ENCODE peak calls at places on chromosomes 12 and 14, in eight cellular contexts. U, K, M, A, B, T, J and H are unnamed samples.

GRCh38 chr12:3035171-3035570 is 42.0 kb upstream of the TSPAN9 start:
- ATAC-seq in M (no peak), T (no peak), U (no peak), J (peak; percentile 15), A (no peak), B (no peak), K (no peak), H (no peak)

GRCh38 chr12:60174914-60175313 is 579.1 kb downstream of the SLC16A7 start:
- ATAC-seq in J (no peak), T (no peak), B (no peak), U (no peak), M (no peak), A (no peak), K (no peak), H (no peak)

GRCh38 chr12:109813810-109814416 is 19.3 kb downstream of the TRPV4 start:
- ATAC-seq in J (no peak), M (no peak), A (no peak), U (no peak), B (no peak), K (no peak), T (no peak), H (no peak)

GRCh38 chr14:58665773-58666500 is 28.2 kb downstream of the DACT1 start:
- ATAC-seq in A (no peak), K (no peak), J (no peak), B (no peak), U (peak; percentile 21), M (no peak), T (no peak), H (no peak)

GRCh38 chr12:62834406-62834805 is 100.5 kb downstream of the PPM1H start:
- ATAC-seq in B (no peak), M (no peak), J (peak; percentile 40), A (no peak), T (no peak), U (no peak), K (peak; percentile 88), H (no peak)

GRCh38 chr12:14402697-14403096 is 37.2 kb downstream of the ATF7IP start:
- ATAC-seq in K (no peak), J (no peak), M (no peak), T (no peak), A (peak; percentile 28), B (no peak), U (no peak), H (no peak)

GRCh38 chr12:16165506-16165905 is 112.0 kb downstream of the SLC15A5 start:
- ATAC-seq in B (no peak), U (no peak), K (peak; percentile 49), J (peak; percentile 68), A (peak; percentile 69), M (peak; percentile 83), T (no peak), H (no peak)

GRCh38 chr14:64826333-64826732 is 53.4 kb downstream of the SPTB start:
- ATAC-seq in A (no peak), J (no peak), B (no peak), T (no peak), K (no peak), M (no peak), U (no peak), H (no peak)

GRCh38 chr12:83114042-83114441 is 427.3 kb downstream of the TMTC2 start:
- ATAC-seq in K (no peak), A (peak; percentile 19), M (no peak), U (no peak), T (no peak), B (no peak), J (no peak), H (no peak)

GRCh38 chr12:122981036-122981471 is 573 bp downstream of the ARL6IP4 start:
- ATAC-seq in K (peak; percentile 4), A (peak; percentile 20), T (peak; percentile 29), B (peak; percentile 18), U (no peak), J (peak; percentile 35), M (no peak), H (no peak)

GRCh38 chr14:81423504-81423903 is 23.4 kb upstream of the STON2 start:
- ATAC-seq in K (peak; percentile 92), M (peak; percentile 81), T (no peak), J (no peak), B (no peak), U (no peak), A (peak; percentile 33), H (no peak)

GRCh38 chr12:83603106-83603505 is 916.4 kb downstream of the TMTC2 start:
- ATAC-seq in U (no peak), M (no peak), J (no peak), T (no peak), K (no peak), A (no peak), B (no peak), H (no peak)

GRCh38 chr14:50823763-50824636 is 7.0 kb downstream of the NIN start:
- ATAC-seq in B (no peak), M (no peak), A (peak; percentile 31), K (no peak), U (peak; percentile 83), T (peak; percentile 40), J (no peak), H (no peak)

GRCh38 chr14:55845963-55846851 is 266.2 kb downstream of the KTN1 start:
- ATAC-seq in K (no peak), M (peak; percentile 17), U (no peak), B (no peak), A (no peak), J (no peak), T (no peak), H (peak; percentile 13)

GRCh38 chr12:51020448-51021182 is 5.6 kb downstream of the SLC11A2 start:
- ATAC-seq in J (no peak), T (no peak), U (no peak), K (no peak), A (no peak), B (no peak), M (no peak), H (no peak)

GRCh38 chr14:25400607-25401206 is 350.8 kb upstream of the STXBP6 start:
- ATAC-seq in K (no peak), J (peak; percentile 71), U (no peak), T (peak; percentile 29), A (peak; percentile 83), B (peak; percentile 55), M (peak; percentile 81), H (peak; percentile 45)

GRCh38 chr14:81525129-81525528 is 8.5 kb downstream of the SEL1L start:
- ATAC-seq in T (no peak), B (no peak), M (no peak), K (no peak), A (no peak), J (no peak), U (no peak), H (no peak)

GRCh38 chr14:80988742-80989429 is 33.5 kb downstream of the TSHR start:
- ATAC-seq in J (no peak), K (no peak), T (peak; percentile 40), M (no peak), U (peak; percentile 74), A (no peak), B (no peak), H (no peak)

GRCh38 chr12:92070864-92071445 is 74.7 kb downstream of the BTG1 start:
- ATAC-seq in K (no peak), A (peak; percentile 89), J (no peak), T (no peak), M (peak; percentile 79), U (no peak), B (no peak), H (no peak)

GRCh38 chr12:646303-647038 is 16.8 kb downstream of the NINJ2 start:
- ATAC-seq in J (no peak), B (no peak), U (no peak), K (peak; percentile 49), M (peak; percentile 2), T (no peak), A (no peak), H (peak; percentile 19)

GRCh38 chr14:52427460-52427859 is 113.3 kb downstream of the PTGER2 start:
- ATAC-seq in T (no peak), U (no peak), K (no peak), J (no peak), M (no peak), A (no peak), B (no peak), H (no peak)

GRCh38 chr14:55389330-55389729 is 22.3 kb downstream of the ATG14 start:
- ATAC-seq in J (peak; percentile 88), U (no peak), A (no peak), B (no peak), M (no peak), T (no peak), K (no peak), H (no peak)

GRCh38 chr12:76250256-76250655 is 98.0 kb downstream of the BBS10 start:
- ATAC-seq in M (no peak), K (no peak), U (peak; percentile 18), B (no peak), J (peak; percentile 79), T (no peak), A (no peak), H (no peak)

GRCh38 chr14:77616133-77616453 is 344 bp downstream of the SPTLC2 start:
- ATAC-seq in A (peak; percentile 29), K (no peak), T (no peak), J (no peak), U (peak; percentile 22), B (no peak), M (no peak), H (no peak)

GRCh38 chr12:27840229-27840999 is 60.4 kb upstream of the MANSC4 start:
- ATAC-seq in T (no peak), A (no peak), U (no peak), B (no peak), K (no peak), J (peak; percentile 27), M (no peak), H (no peak)

GRCh38 chr12:103469716-103470115 is 26.1 kb downstream of the C12orf42 start:
- ATAC-seq in K (no peak), B (no peak), U (no peak), M (no peak), T (no peak), J (no peak), A (no peak), H (no peak)

GRCh38 chr12:92485356-92486348 is 217.1 kb upstream of the PLEKHG7 start:
- ATAC-seq in A (no peak), U (peak; percentile 50), B (no peak), K (peak; percentile 81), J (no peak), T (no peak), M (no peak), H (no peak)